ENCODE peak calls at places on chromosomes 6 and 20, in six cellular contexts. A is tibial artery, O is endodermal cell, J is GM13977, Z is brain microvascular endothelial cell, Y is MM.1S. H is an unnamed sample.

GRCh38 chr6:89643411-89643810 is 4.9 kb upstream of the LYRM2 start:
- DNase-seq in A (no peak), O (no peak), J (no peak), Z (no peak), Y (no peak), H (no peak)

GRCh38 chr6:36834576-36835293 is 4.5 kb downstream of the CPNE5 start:
- DNase-seq in A (no peak), O (peak), J (no peak), Z (no peak), Y (no peak), H (no peak)

GRCh38 chr6:43917878-43918382 is 147.9 kb downstream of the VEGFA start:
- DNase-seq in A (no peak), O (no peak), J (no peak), Z (peak), Y (no peak), H (no peak)

GRCh38 chr6:127176175-127176574 is 57.7 kb downstream of the RSPO3 start:
- DNase-seq in A (no peak), O (no peak), J (no peak), Z (no peak), Y (no peak), H (no peak)

GRCh38 chr6:13920584-13920983 is 4.2 kb upstream of the RNF182 start:
- DNase-seq in A (no peak), O (no peak), J (no peak), Z (no peak), Y (no peak), H (no peak)

GRCh38 chr6:146974346-146974745 is 229.9 kb upstream of the STXBP5 start:
- DNase-seq in A (no peak), O (no peak), J (no peak), Z (no peak), Y (no peak), H (no peak)

GRCh38 chr20:25083773-25084615 is 2.1 kb upstream of the VSX1 start:
- DNase-seq in A (no peak), O (peak), J (peak), Z (no peak), Y (no peak), H (no peak)

GRCh38 chr20:48051810-48052491 is 266.7 kb upstream of the SULF2 start:
- DNase-seq in A (no peak), O (no peak), J (no peak), Z (peak), Y (no peak), H (peak)

GRCh38 chr20:36472656-36473071 is 68.7 kb upstream of the MYL9 start:
- DNase-seq in A (no peak), O (peak), J (no peak), Z (no peak), Y (peak), H (no peak)

GRCh38 chr6:148193063-148193680 is 149.5 kb upstream of the SASH1 start:
- DNase-seq in A (no peak), O (no peak), J (no peak), Z (no peak), Y (no peak), H (no peak)

GRCh38 chr6:16592550-16592892 is 168.7 kb downstream of the ATXN1 start:
- DNase-seq in A (no peak), O (no peak), J (no peak), Z (no peak), Y (no peak), H (no peak)

GRCh38 chr20:46269372-46269771 is 38.9 kb downstream of the CDH22 start:
- DNase-seq in A (no peak), O (no peak), J (no peak), Z (no peak), Y (no peak), H (no peak)

GRCh38 chr20:52746190-52746589 is 226.0 kb upstream of the TSHZ2 start:
- DNase-seq in A (no peak), O (peak), J (no peak), Z (no peak), Y (no peak), H (no peak)

GRCh38 chr6:170200458-170200891 is 90.4 kb downstream of the DLL1 start:
- DNase-seq in A (no peak), O (no peak), J (no peak), Z (no peak), Y (no peak), H (no peak)

GRCh38 chr6:15264902-15265761 is 19.3 kb downstream of the JARID2 start:
- DNase-seq in A (no peak), O (no peak), J (no peak), Z (no peak), Y (no peak), H (no peak)

GRCh38 chr6:148313483-148313882 is 29.2 kb upstream of the SASH1 start:
- DNase-seq in A (no peak), O (no peak), J (no peak), Z (no peak), Y (no peak), H (no peak)

GRCh38 chr6:22146581-22147468 is 150.0 kb downstream of the PRL start:
- DNase-seq in A (no peak), O (peak), J (no peak), Z (no peak), Y (no peak), H (no peak)

GRCh38 chr6:75935473-75935793 is 137.0 kb downstream of the IMPG1 start:
- DNase-seq in A (no peak), O (no peak), J (no peak), Z (no peak), Y (no peak), H (no peak)

GRCh38 chr6:157518399-157519250 is 137.6 kb downstream of the ZDHHC14 start:
- DNase-seq in A (no peak), O (peak), J (no peak), Z (no peak), Y (no peak), H (no peak)

GRCh38 chr6:11791354-11792107 is 12.9 kb upstream of the ADTRP start:
- DNase-seq in A (no peak), O (no peak), J (no peak), Z (no peak), Y (no peak), H (no peak)

GRCh38 chr20:48273843-48274242 is 488.6 kb upstream of the SULF2 start:
- DNase-seq in A (no peak), O (peak), J (no peak), Z (no peak), Y (no peak), H (no peak)

GRCh38 chr20:22449115-22449973 is 135.0 kb downstream of the FOXA2 start:
- DNase-seq in A (no peak), O (no peak), J (no peak), Z (no peak), Y (no peak), H (no peak)

GRCh38 chr20:63033635-63034510 is 27.1 kb upstream of the BHLHE23 start:
- DNase-seq in A (no peak), O (no peak), J (no peak), Z (no peak), Y (no peak), H (no peak)

GRCh38 chr6:37580164-37580955 is 80.7 kb upstream of the CCDC167 start:
- DNase-seq in A (no peak), O (no peak), J (no peak), Z (no peak), Y (no peak), H (no peak)

GRCh38 chr6:40336986-40337780 is 250.0 kb downstream of the LRFN2 start:
- DNase-seq in A (no peak), O (no peak), J (no peak), Z (no peak), Y (no peak), H (no peak)

GRCh38 chr6:104625536-104625935 is 234.2 kb downstream of the HACE1 start:
- DNase-seq in A (no peak), O (peak), J (no peak), Z (peak), Y (no peak), H (no peak)

GRCh38 chr6:14333556-14334305 is 216.2 kb downstream of the CD83 start:
- DNase-seq in A (no peak), O (no peak), J (no peak), Z (peak), Y (no peak), H (peak)

GRCh38 chr20:5172167-5172586 is 45.4 kb downstream of the CDS2 start:
- DNase-seq in A (no peak), O (no peak), J (no peak), Z (no peak), Y (no peak), H (no peak)

GRCh38 chr20:23647346-23647745 is 9.6 kb upstream of the CST3 start:
- DNase-seq in A (no peak), O (peak), J (no peak), Z (no peak), Y (no peak), H (no peak)

GRCh38 chr6:111306104-111306888 is 176.7 kb downstream of the REV3L start:
- DNase-seq in A (no peak), O (peak), J (no peak), Z (no peak), Y (no peak), H (no peak)

GRCh38 chr6:109800771-109801170 is 109.7 kb downstream of the FIG4 start:
- DNase-seq in A (no peak), O (no peak), J (no peak), Z (no peak), Y (no peak), H (no peak)

GRCh38 chr6:111872521-111873177 is 603 bp downstream of the FYN start:
- DNase-seq in A (peak), O (peak), J (peak), Z (peak), Y (no peak), H (no peak)

GRCh38 chr20:18077157-18077556 is 19.4 kb upstream of the OVOL2 start:
- DNase-seq in A (no peak), O (no peak), J (no peak), Z (no peak), Y (no peak), H (no peak)

GRCh38 chr6:96522469-96523009 is 933 bp downstream of the UFL1 start:
- DNase-seq in A (no peak), O (no peak), J (no peak), Z (peak), Y (peak), H (no peak)

GRCh38 chr6:19995575-19996257 is 158.5 kb downstream of the ID4 start:
- DNase-seq in A (no peak), O (peak), J (no peak), Z (no peak), Y (no peak), H (no peak)

GRCh38 chr20:37897008-37897548 is 5.8 kb upstream of the VSTM2L start:
- DNase-seq in A (no peak), O (peak), J (no peak), Z (no peak), Y (no peak), H (no peak)

GRCh38 chr6:13733178-13733851 is 21.7 kb upstream of the RANBP9 start:
- DNase-seq in A (peak), O (no peak), J (no peak), Z (peak), Y (no peak), H (peak)

GRCh38 chr6:28485482-28485881 is 30.1 kb downstream of the GPX6 start:
- DNase-seq in A (no peak), O (no peak), J (no peak), Z (no peak), Y (no peak), H (no peak)

GRCh38 chr6:71476872-71477271 is 188.3 kb downstream of the OGFRL1 start:
- DNase-seq in A (no peak), O (no peak), J (no peak), Z (no peak), Y (no peak), H (no peak)

GRCh38 chr20:45374966-45375365 is 3.2 kb downstream of the TP53TG5 start:
- DNase-seq in A (no peak), O (no peak), J (no peak), Z (no peak), Y (no peak), H (no peak)

GRCh38 chr20:20334489-20334888 is 33.4 kb upstream of the INSM1 start:
- DNase-seq in A (no peak), O (no peak), J (peak), Z (no peak), Y (peak), H (no peak)

GRCh38 chr20:20327756-20328155 is 40.1 kb upstream of the INSM1 start:
- DNase-seq in A (no peak), O (no peak), J (no peak), Z (no peak), Y (no peak), H (no peak)

GRCh38 chr20:20333866-20334265 is 34.0 kb upstream of the INSM1 start:
- DNase-seq in A (no peak), O (no peak), J (no peak), Z (no peak), Y (peak), H (no peak)

GRCh38 chr20:20329564-20329963 is 38.3 kb upstream of the INSM1 start:
- DNase-seq in A (no peak), O (no peak), J (no peak), Z (no peak), Y (no peak), H (no peak)

DNA sequence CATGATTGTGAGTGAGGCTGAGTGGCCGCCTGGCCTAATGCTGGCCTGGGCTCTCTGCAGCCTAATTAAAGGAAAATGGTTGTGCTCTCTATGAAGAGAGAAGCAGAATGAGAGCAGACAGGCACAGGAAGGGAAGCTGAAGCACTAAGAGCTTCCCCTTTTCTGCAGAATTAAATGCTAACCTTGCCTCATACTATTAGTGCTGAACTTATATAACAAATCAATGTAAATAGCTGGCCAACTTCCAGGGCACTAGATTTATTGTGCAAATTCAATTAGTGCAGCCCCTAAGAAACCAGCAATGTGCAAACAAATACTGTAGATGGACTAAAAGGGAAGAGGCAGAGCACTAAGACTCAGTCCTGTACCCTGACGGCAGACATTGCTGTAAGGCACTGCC is 36.1 kb upstream of the INSM1 start:
- DNase-seq in A (no peak), O (no peak), J (no peak), Z (no peak), Y (no peak), H (no peak)
- TF ChIP-seq CTCF in A (no peak), O (no peak), J (no peak), Z (no peak), Y (no peak), H (no peak)

DNA sequence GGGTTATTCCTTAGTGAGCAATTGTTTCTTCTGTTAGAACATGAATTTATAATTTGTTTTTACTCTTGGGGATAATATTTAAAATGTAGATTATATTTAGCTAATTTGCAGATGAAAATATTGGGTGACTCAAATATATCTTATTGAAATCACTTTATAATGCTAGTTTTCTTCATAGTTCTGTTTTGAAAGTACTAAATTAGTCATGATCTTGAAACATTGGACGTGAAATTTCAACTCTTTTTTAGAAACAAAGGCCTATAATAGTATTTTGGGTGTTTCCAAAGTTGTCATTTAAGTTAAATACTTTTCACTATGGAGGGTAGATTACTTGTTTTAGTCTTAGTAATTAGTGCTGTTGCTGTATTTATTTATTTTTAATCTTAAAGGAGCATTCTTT is 250.9 kb downstream of the UTRN start:
- DNase-seq in A (no peak), O (no peak), J (no peak), Z (no peak), Y (no peak), H (no peak)
- TF ChIP-seq CTCF in A (no peak), O (no peak), J (no peak), Z (no peak), Y (no peak), H (no peak)

DNA sequence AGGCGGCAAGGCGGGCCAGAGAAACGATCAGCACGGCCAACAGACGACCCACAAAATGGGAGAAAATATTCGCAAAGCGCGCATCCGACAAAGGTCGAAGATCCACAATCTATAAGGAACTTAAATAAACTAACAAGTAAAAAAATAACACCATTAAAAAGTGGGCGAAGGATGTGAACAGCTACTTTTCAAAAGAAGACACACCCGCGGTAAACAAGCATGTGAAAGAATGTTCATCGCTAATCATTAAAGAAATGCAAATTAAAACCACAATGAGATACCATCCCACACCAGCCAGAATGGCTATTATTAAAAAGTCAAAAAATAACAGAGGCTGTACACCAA is 117.8 kb upstream of the SIRPA start:
- DNase-seq in A (no peak), O (no peak), J (no peak), Z (no peak), Y (no peak), H (no peak)
- TF ChIP-seq CTCF in A (no peak), O (no peak), J (no peak), Z (no peak), Y (no peak), H (no peak)

DNA sequence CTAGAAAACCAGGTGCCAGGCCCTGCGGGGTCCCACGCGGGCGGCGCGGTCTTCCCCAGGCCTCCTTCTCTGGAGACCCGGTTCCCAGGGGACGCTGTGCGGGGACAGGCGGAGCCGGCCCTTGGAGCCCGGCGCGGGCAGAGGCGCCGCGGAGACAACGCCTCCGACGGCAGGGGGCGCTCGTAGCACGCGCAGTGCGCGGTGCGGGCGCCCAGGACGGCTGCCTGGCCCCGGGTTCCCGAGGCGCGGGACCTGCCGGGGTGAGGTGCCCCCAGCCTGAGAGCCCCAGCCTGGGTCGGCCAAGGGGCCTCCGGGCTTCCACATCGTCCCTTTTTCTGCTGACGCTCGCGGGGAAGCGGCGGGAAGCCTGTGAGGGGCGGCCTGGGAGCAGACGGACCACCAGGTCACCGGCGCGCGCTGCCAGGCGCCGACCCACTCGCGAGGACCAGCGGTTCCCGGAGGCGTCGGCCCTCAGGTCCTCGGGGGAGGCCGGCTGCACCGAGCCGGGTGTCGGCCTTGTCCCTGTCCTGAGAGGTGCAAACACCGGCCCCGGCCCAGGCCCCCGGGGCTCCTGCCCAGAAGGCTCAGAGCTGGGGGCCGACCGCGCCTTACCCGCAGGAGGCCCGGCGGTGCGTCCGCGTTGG is 5.2 kb upstream of the FOXC1 start:
- DNase-seq in A (peak), O (peak), J (peak), Z (no peak), Y (peak), H (no peak)
- TF ChIP-seq CTCF in A (peak), O (peak), J (peak), Z (peak), Y (peak), H (peak)

DNA sequence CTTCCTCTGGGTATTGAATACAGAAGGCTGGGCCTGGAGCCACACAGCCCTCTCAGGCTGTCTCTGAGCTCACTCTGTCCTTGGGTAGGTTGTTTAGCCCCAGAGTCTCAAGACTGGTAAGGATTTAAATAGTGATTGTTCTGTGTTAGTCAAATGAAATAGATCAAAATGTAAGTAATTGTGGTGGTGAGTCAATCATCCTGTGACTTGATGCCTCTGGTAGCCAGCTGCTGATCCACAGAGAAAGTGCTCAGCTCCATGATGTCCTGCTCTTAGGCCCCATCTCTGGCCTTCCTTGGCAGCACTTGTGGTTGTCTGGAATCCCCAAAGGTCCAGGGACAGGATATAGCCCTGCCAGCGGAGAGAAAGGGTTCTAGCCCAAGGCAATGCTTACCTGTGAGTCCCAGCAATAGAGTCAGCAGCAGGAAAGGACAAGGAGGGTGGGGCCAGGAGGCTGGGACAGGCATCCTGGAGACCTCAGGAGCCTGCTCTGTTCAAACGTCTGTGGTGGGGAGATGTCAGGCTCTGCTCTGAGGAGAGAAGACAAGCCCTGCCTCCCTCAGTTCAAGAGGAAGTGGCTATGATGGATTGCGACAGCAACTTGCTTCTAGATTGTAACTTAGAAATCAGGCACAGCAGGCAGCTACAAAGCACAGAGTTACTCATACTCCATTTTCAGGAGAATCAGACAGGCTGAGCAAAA is 30.8 kb upstream of the SIRPD start:
- DNase-seq in A (peak), O (no peak), J (no peak), Z (no peak), Y (no peak), H (no peak)
- TF ChIP-seq CTCF in A (no peak), O (no peak), J (no peak), Z (no peak), Y (no peak), H (no peak)

GRCh38 chr6:34066772-34067770 is 78.8 kb downstream of the GRM4 start:
- DNase-seq in A (no peak), O (no peak), J (no peak), Z (no peak), Y (no peak), H (no peak)

GRCh38 chr6:34067814-34068213 is 78.1 kb downstream of the GRM4 start:
- DNase-seq in A (no peak), O (peak), J (no peak), Z (no peak), Y (peak), H (no peak)

GRCh38 chr6:34066284-34066571 is 79.7 kb downstream of the GRM4 start:
- DNase-seq in A (no peak), O (no peak), J (no peak), Z (no peak), Y (no peak), H (no peak)

GRCh38 chr6:34070315-34071110 is 75.4 kb downstream of the GRM4 start:
- DNase-seq in A (no peak), O (no peak), J (no peak), Z (no peak), Y (no peak), H (no peak)

GRCh38 chr6:34068462-34069044 is 77.3 kb downstream of the GRM4 start:
- DNase-seq in A (no peak), O (peak), J (no peak), Z (no peak), Y (no peak), H (no peak)
- TF ChIP-seq CTCF in A (no peak), O (peak), J (no peak), Z (no peak), Y (no peak), H (no peak)

H was measured in AG09319.